ENCODE peak calls at places on chromosomes 2 and 18, in eight cellular contexts. L is pancreas, R is cardiac muscle cell, V is A549, X is left ventricle myocardium inferior, Z is heart left ventricle, M is sigmoid colon, K is ovary. H is an unnamed sample.

GRCh38 chr2:88658890-88659881 is 31.9 kb upstream of the EIF2AK3 start:
- DNase-seq in V (peak), Z (peak), X (peak), M (peak), L (no peak), R (no peak), K (no peak), H (no peak)

GRCh38 chr2:174607989-174608865 is 10.6 kb upstream of the WIPF1 start:
- DNase-seq in R (no peak), K (no peak), X (no peak), L (no peak), M (no peak), Z (no peak), V (no peak), H (no peak)

GRCh38 chr2:205276071-205276777 is 406.1 kb upstream of the NRP2 start:
- DNase-seq in V (peak), Z (no peak), R (no peak), X (no peak), M (no peak), L (no peak), K (no peak), H (no peak)

GRCh38 chr2:158932246-158932645 is 36.2 kb upstream of the TANC1 start:
- DNase-seq in L (no peak), Z (no peak), K (no peak), X (no peak), V (no peak), M (no peak), R (no peak), H (no peak)

GRCh38 chr2:169775354-169775753 is 23.3 kb upstream of the SSB start:
- DNase-seq in K (no peak), R (no peak), M (no peak), V (no peak), Z (no peak), L (no peak), X (no peak), H (no peak)

GRCh38 chr2:189685540-189686229 is 11.2 kb downstream of the ANKAR start:
- DNase-seq in K (peak), M (no peak), L (no peak), Z (peak), X (peak), R (no peak), V (no peak), H (no peak)

GRCh38 chr2:43764086-43764710 is 9.6 kb upstream of the DYNC2LI1 start:
- DNase-seq in V (no peak), Z (no peak), L (no peak), M (no peak), K (no peak), R (no peak), X (no peak), H (no peak)

GRCh38 chr2:46535360-46535759 is 56.0 kb downstream of the TMEM247 start:
- DNase-seq in V (no peak), X (no peak), K (no peak), Z (no peak), L (no peak), M (no peak), R (no peak), H (no peak)

GRCh38 chr2:215454519-215454918 is 18.7 kb upstream of the FN1 start:
- DNase-seq in L (no peak), X (no peak), M (no peak), R (peak), V (peak), Z (no peak), K (no peak), H (no peak)

GRCh38 chr2:239165206-239165831 is 235.5 kb downstream of the HDAC4 start:
- DNase-seq in M (peak), Z (peak), X (peak), L (no peak), V (no peak), K (no peak), R (no peak), H (no peak)

GRCh38 chr2:24424387-24424786 is 64.1 kb upstream of the ITSN2 start:
- DNase-seq in K (no peak), V (no peak), M (no peak), R (no peak), X (no peak), Z (no peak), L (no peak), H (no peak)

GRCh38 chr2:187263675-187264580 is 184.1 kb downstream of the CALCRL start:
- DNase-seq in V (no peak), R (no peak), K (no peak), X (no peak), Z (no peak), L (no peak), M (no peak), H (no peak)

GRCh38 chr2:149741646-149742045 is 154.1 kb upstream of the MMADHC start:
- DNase-seq in M (no peak), R (no peak), K (no peak), Z (no peak), V (no peak), L (no peak), X (no peak), H (no peak)

GRCh38 chr2:241609859-241610793 is 26.8 kb downstream of the THAP4 start:
- DNase-seq in K (peak), M (peak), V (no peak), L (peak), Z (peak), R (peak), X (peak), H (peak)

GRCh38 chr18:72543362-72544055 is 633 bp downstream of the CBLN2 start:
- DNase-seq in R (peak), L (no peak), Z (no peak), X (no peak), V (no peak), K (no peak), M (no peak), H (peak)
- H3K4me3 ChIP-seq in R (peak), L (no peak), Z (no peak), X (peak), V (peak), K (no peak), M (peak), H (no peak)

GRCh38 chr18:58043452-58044369 is at the start of gene NEDD4L:
- DNase-seq in L (peak), X (peak), V (peak), R (peak), Z (peak), K (peak), M (peak), H (peak)

GRCh38 chr18:58041633-58042032 is 2.4 kb upstream of the NEDD4L start:
- DNase-seq in R (no peak), X (no peak), Z (no peak), V (no peak), K (no peak), L (no peak), M (no peak), H (no peak)

GRCh38 chr18:58044370-58045264 is 591 bp downstream of the NEDD4L start:
- DNase-seq in Z (peak), K (peak), L (peak), R (peak), V (peak), X (peak), M (peak), H (peak)

GRCh38 chr18:58045265-58046086 is 1.4 kb downstream of the NEDD4L start:
- DNase-seq in V (peak), X (no peak), Z (peak), L (peak), R (peak), K (peak), M (no peak), H (peak)

DNA sequence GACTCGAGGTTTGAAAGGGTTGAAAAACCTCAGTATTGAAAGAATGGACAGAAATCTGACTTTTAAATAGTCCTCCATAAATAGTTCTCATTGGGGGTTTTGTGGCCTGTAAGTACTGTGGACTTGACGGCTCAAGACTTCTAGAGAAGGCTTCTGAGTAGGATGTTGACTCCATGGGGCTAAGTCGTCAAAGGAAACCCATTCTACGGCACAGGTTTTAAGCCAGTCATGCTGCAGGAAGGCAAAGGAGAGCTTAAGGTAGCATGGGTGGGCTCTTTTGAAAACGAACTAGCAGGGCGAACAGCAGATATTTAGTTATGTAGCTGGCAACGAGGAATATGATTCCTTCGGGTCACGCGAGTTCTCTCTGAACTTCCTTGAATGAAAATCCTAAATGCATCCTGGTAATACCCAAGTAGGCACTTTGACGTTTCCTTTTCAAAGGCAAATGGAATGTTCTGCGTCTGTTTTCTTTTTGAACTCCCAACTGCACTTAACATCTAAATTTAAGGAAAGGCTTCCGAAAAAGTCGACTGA is 1.1 kb upstream of the NEDD4L start:
- DNase-seq in V (no peak), X (no peak), L (no peak), M (no peak), K (no peak), R (no peak), Z (no peak), H (no peak)
- H3K4me3 ChIP-seq in V (peak), X (peak), L (no peak), M (peak), K (peak), R (peak), Z (peak), H (peak)

DNA sequence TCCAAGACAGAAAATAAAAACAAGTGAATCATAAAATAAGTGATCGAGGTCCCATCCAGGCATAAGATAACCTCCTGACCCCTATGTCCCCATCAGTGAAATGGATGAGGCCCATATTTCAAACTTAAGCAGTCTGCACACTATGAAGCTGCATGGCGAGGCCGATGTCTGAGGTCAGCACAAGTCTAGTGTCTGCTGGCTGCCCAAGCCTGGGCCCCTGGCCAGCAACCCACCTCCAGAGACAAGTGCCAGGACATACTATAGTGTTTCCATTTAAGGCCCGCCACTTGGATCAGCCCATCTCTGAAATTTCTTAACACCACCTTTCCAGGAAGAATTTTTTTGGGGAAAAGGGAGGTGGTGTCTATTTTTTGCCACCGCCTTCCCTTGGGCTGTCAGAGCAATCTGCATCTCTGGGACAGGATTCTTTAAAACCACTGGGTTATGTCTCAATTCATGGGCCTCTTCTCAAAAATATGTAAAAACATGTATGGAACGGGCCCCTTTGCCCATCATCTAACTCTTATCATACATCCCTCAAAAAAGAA is 1.8 kb downstream of the ACVR1 start:
- DNase-seq in V (no peak), X (peak), R (peak), Z (peak), L (no peak), M (no peak), K (no peak), H (no peak)
- H3K4me3 ChIP-seq in V (peak), X (peak), R (peak), Z (peak), L (no peak), M (peak), K (peak), H (no peak)

DNA sequence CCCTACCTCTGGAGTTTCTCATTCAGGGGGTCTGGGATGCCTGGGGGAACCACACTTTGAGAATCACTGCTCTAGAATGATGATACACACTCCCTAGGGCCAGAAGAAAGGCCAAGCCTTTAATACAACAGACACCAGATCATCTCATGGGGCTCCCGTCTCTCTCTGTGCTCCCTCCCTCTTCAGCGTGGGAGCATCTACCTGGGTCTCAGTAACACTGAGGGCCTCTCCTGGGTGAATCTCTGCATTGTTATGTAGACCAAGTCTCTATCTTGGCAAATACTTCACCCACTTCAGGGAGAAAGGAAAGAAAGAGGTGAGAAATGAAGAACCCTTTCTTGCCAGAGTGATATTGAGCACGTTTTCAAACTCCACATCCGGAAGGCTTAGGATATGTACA is 146.8 kb upstream of the MSH6 start:
- DNase-seq in M (no peak), Z (no peak), X (no peak), K (no peak), R (no peak), V (no peak), L (no peak), H (no peak)
- H3K4me3 ChIP-seq in M (no peak), Z (no peak), X (no peak), K (no peak), R (no peak), V (no peak), L (no peak), H (no peak)

GRCh38 chr2:161238559-161239415 is 69.4 kb upstream of the PSMD14 start:
- DNase-seq in K (peak), R (peak), Z (peak), L (peak), X (peak), M (peak), V (peak), H (peak)
- H3K4me3 ChIP-seq in K (peak), R (peak), Z (peak), L (peak), X (peak), M (peak), V (peak), H (peak)

H was measured in GM06990.